ENCODE peak calls at places on chromosomes 13 and 19, in ten cellular contexts. N is NB4; H is SJSA1; K is IMR-90; S is mucosa of descending colon; B is CD8-positive, alpha-beta memory T cell; L is heart right ventricle; J is aorta; X is brain microvascular endothelial cell; A is colonic mucosa. F is an unnamed sample.

GRCh38 chr13:66940113-66940512 is 290.0 kb downstream of the PCDH9 start:
- DNase-seq in N (no peak), H (no peak), K (no peak), S (no peak), B (no peak), L (no peak), J (no peak), X (no peak), A (no peak), F (no peak)

GRCh38 chr19:39817888-39818561 is 15.9 kb downstream of the DYRK1B start:
- DNase-seq in N (no peak), H (no peak), K (no peak), S (no peak), B (no peak), L (no peak), J (no peak), X (no peak), A (no peak), F (no peak)

GRCh38 chr19:36207605-36208252 is 6.7 kb downstream of the ZNF565 start:
- DNase-seq in N (no peak), H (no peak), K (no peak), S (no peak), B (no peak), L (no peak), J (no peak), X (no peak), A (no peak), F (no peak)

GRCh38 chr13:33138441-33138840 is 122.2 kb downstream of the KL start:
- DNase-seq in N (no peak), H (no peak), K (no peak), S (no peak), B (no peak), L (no peak), J (peak; percentile 77), X (no peak), A (no peak), F (no peak)

GRCh38 chr13:31773538-31773937 is 34.2 kb downstream of the RXFP2 start:
- DNase-seq in N (no peak), H (no peak), K (peak; percentile 91), S (no peak), B (no peak), L (no peak), J (no peak), X (peak; percentile 88), A (no peak), F (no peak)

GRCh38 chr13:23743269-23743668 is 145.9 kb downstream of the MIPEP start:
- DNase-seq in N (no peak), H (no peak), K (no peak), S (no peak), B (peak; percentile 43), L (no peak), J (no peak), X (no peak), A (no peak), F (no peak)

GRCh38 chr13:33859691-33860303 is 41.8 kb downstream of the RFC3 start:
- DNase-seq in N (no peak), H (no peak), K (no peak), S (no peak), B (no peak), L (no peak), J (no peak), X (no peak), A (no peak), F (no peak)

GRCh38 chr13:113437408-113438010 is 15.8 kb downstream of the ADPRHL1 start:
- DNase-seq in N (no peak), H (peak; percentile 5), K (peak; percentile 7), S (peak; percentile 44), B (no peak), L (no peak), J (no peak), X (no peak), A (no peak), F (no peak)

DNA sequence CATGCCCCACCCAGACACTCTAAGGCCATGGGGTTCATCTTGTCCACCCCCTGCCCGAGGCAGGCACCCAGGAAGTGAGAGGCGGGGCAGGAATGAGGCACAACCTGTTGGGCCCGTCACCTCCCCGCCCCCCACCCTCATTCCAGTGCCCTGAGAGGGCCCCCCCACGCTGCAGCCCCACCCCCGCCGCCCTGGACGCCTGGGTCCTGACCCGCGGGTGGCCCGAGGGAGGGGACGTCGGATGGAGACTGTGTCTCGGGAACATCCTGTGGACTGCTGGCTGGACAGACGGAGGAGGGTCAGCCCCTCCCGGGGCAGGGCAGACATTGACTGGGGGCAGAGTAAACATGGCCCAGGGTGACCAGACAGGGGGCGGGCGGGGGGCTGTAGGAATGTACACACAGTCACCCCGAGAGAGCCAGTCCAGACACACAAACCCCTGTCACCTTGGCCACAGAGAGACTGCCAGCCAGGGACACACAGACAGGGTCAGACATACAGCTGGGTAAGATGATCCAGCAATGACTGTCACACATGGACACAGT is 7.4 kb upstream of the JUNB start:
- DNase-seq in N (peak; percentile 23), H (no peak), K (no peak), S (peak; percentile 82), B (no peak), L (peak; percentile 78), J (peak; percentile 87), X (no peak), A (peak; percentile 71), F (no peak)
- H3K4me3 ChIP-seq in N (peak overlapping the region; percentile 17), H (no peak overlapping the region), K (no peak overlapping the region), S (no peak overlapping the region), B (no peak overlapping the region), L (no peak overlapping the region), J (no peak overlapping the region), X (no peak overlapping the region), A (no peak overlapping the region), F (no peak overlapping the region)

DNA sequence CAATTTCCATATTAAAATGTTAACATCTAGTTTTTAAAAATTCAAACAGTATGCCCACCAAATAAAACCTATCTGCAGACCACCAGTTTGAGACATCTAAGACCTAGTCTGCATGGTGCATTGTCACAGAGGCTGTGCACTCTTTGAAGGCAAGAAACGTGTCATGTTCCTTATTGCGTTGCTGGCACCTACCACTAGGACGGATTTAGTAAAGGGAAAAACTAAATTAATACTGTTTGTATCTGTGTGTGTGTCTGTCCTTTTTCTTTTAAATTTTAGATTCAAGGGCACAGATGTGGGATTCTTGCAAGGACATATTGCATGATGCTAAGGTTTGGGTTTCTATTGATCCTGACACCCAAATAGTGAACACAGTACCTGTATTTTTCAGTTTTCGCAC is 481.4 kb downstream of the UQCRFS1 start:
- DNase-seq in N (no peak), H (no peak), K (no peak), S (no peak), B (no peak), L (no peak), J (no peak), X (no peak), A (no peak), F (no peak)
- H3K4me3 ChIP-seq in N (no peak overlapping the region), H (no peak overlapping the region), K (no peak overlapping the region), S (no peak overlapping the region), B (no peak overlapping the region), L (no peak overlapping the region), J (no peak overlapping the region), X (no peak overlapping the region), A (no peak overlapping the region), F (no peak overlapping the region)

GRCh38 chr19:55301459-55302331 is 17.9 kb downstream of the BRSK1 start:
- DNase-seq in N (peak; percentile 71), H (peak; percentile 71), K (peak; percentile 62), S (peak; percentile 91), B (peak; percentile 92), L (peak; percentile 86), J (peak; percentile 97), X (peak; percentile 67), A (peak; percentile 93), F (peak; percentile 78)
- H3K4me3 ChIP-seq in N (no peak overlapping the region), H (peak overlapping the region; percentile 26), K (no peak overlapping the region), S (no peak overlapping the region), B (peak overlapping the region; percentile 60), L (no peak overlapping the region), J (no peak overlapping the region), X (peak overlapping the region; percentile 55), A (no peak overlapping the region), F (peak overlapping the region; percentile 45)

GRCh38 chr13:97015661-97016350 is 21.5 kb upstream of the OXGR1 start:
- DNase-seq in N (peak; percentile 20), H (no peak), K (no peak), S (no peak), B (peak; percentile 5), L (no peak), J (no peak), X (peak; percentile 26), A (no peak), F (no peak)

GRCh38 chr13:97020194-97020593 is 25.9 kb upstream of the OXGR1 start:
- DNase-seq in N (no peak), H (no peak), K (no peak), S (no peak), B (no peak), L (no peak), J (no peak), X (no peak), A (no peak), F (no peak)

GRCh38 chr13:97020689-97021240 is 26.5 kb upstream of the OXGR1 start:
- DNase-seq in N (no peak), H (no peak), K (no peak), S (no peak), B (no peak), L (no peak), J (no peak), X (no peak), A (no peak), F (no peak)

GRCh38 chr13:97017322-97017721 is 23.0 kb upstream of the OXGR1 start:
- DNase-seq in N (no peak), H (no peak), K (no peak), S (no peak), B (no peak), L (no peak), J (no peak), X (no peak), A (no peak), F (no peak)

GRCh38 chr13:97018029-97018819 is 23.9 kb upstream of the OXGR1 start:
- DNase-seq in N (peak; percentile 67), H (peak; percentile 42), K (peak; percentile 61), S (no peak), B (peak; percentile 30), L (peak; percentile 37), J (no peak), X (peak; percentile 66), A (peak; percentile 35), F (peak; percentile 1)
- H3K4me3 ChIP-seq in N (no peak overlapping the region), H (no peak overlapping the region), K (no peak overlapping the region), S (no peak overlapping the region), B (no peak overlapping the region), L (no peak overlapping the region), J (peak overlapping the region; percentile 11), X (no peak overlapping the region), A (no peak overlapping the region), F (no peak overlapping the region)

DNA sequence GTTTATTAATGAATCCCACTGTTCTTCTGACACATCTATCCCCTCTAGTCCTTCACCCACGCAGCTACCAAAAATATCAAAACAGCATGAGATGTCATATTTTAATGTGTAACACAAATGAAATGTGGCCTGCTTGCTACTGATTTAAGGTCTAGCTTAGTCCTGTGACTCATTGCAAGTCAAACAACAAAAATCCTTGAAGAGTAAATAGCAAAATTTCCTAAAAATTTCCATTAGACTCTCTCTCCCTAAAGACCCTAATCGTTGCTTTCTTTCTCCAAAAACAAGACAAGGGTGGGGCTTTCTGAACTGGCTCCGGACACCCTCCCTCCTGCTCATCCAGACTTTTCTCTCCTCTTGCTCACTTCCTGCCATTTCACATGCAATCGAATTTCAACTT is 99.9 kb upstream of the IPO5 start:
- DNase-seq in N (no peak), H (peak; percentile 3), K (peak; percentile 56), S (no peak), B (no peak), L (no peak), J (no peak), X (peak; percentile 35), A (no peak), F (no peak)
- H3K4me3 ChIP-seq in N (no peak overlapping the region), H (no peak overlapping the region), K (no peak overlapping the region), S (no peak overlapping the region), B (no peak overlapping the region), L (no peak overlapping the region), J (no peak overlapping the region), X (no peak overlapping the region), A (no peak overlapping the region), F (no peak overlapping the region)

GRCh38 chr19:1240925-1241324 is 626 bp upstream of the ATP5F1D start:
- DNase-seq in N (no peak), H (no peak), K (no peak), S (no peak), B (no peak), L (no peak), J (no peak), X (no peak), A (no peak), F (no peak)
- H3K4me3 ChIP-seq in N (no peak overlapping the region), H (peak overlapping the region; percentile 90), K (no peak overlapping the region), S (no peak overlapping the region), B (peak overlapping the region; percentile 39), L (no peak overlapping the region), J (no peak overlapping the region), X (no peak overlapping the region), A (peak overlapping the region; percentile 91), F (peak overlapping the region; percentile 44)

F was measured in effector memory CD4-positive, alpha-beta T cell.